ENCODE peak calls at places on chromosomes 5 and 9, in nine cellular contexts. K, R, S, O, G, T, E, F and L are unnamed samples.

GRCh38 chr5:110917161-110917875 is 154.2 kb upstream of the TSLP start:
- DNase-seq in K (no peak), R (no peak), S (peak), O (no peak), G (peak), T (no peak), E (no peak), F (no peak), L (peak)

GRCh38 chr5:150860422-150860821 is 14.1 kb downstream of the IRGM start:
- DNase-seq in K (no peak), R (no peak), S (no peak), O (no peak), G (no peak), T (no peak), E (no peak), F (no peak), L (no peak)

GRCh38 chr5:58450811-58451629 is 8.9 kb downstream of the PLK2 start:
- DNase-seq in K (no peak), R (no peak), S (no peak), O (no peak), G (peak), T (no peak), E (no peak), F (no peak), L (peak)

GRCh38 chr9:108703414-108703813 is 152.4 kb downstream of the ACTL7B start:
- DNase-seq in K (no peak), R (no peak), S (no peak), O (no peak), G (no peak), T (no peak), E (no peak), F (no peak), L (no peak)

GRCh38 chr5:136249678-136250266 is 56.8 kb upstream of the SMIM32 start:
- DNase-seq in K (peak), R (peak), S (peak), O (peak), G (peak), T (peak), E (peak), F (no peak), L (peak)

GRCh38 chr9:81868145-81868544 is 60.1 kb upstream of the SPATA31D4 start:
- DNase-seq in K (no peak), R (no peak), S (no peak), O (no peak), G (peak), T (no peak), E (no peak), F (no peak), L (no peak)

GRCh38 chr9:13386935-13387667 is 107.6 kb upstream of the MPDZ start:
- DNase-seq in K (no peak), R (no peak), S (peak), O (no peak), G (peak), T (no peak), E (no peak), F (no peak), L (no peak)

GRCh38 chr9:110745656-110746055 is 77.1 kb downstream of the MUSK start:
- DNase-seq in K (no peak), R (peak), S (peak), O (no peak), G (peak), T (no peak), E (no peak), F (no peak), L (no peak)

GRCh38 chr5:176660530-176660859 is 13.2 kb downstream of the TSPAN17 start:
- DNase-seq in K (no peak), R (no peak), S (no peak), O (no peak), G (no peak), T (no peak), E (no peak), F (no peak), L (no peak)

GRCh38 chr9:93139365-93140182 is 5.5 kb upstream of the NINJ1 start:
- DNase-seq in K (no peak), R (no peak), S (no peak), O (no peak), G (no peak), T (no peak), E (no peak), F (no peak), L (no peak)

GRCh38 chr5:138833726-138834480 is 41.2 kb downstream of the LRRTM2 start:
- DNase-seq in K (no peak), R (no peak), S (no peak), O (no peak), G (no peak), T (no peak), E (no peak), F (no peak), L (no peak)

GRCh38 chr5:147906326-147907095 is at the start of gene C5orf46:
- DNase-seq in K (no peak), R (no peak), S (peak), O (no peak), G (peak), T (no peak), E (no peak), F (no peak), L (no peak)

GRCh38 chr9:35682520-35682919 is 7.2 kb downstream of the TPM2 start:
- DNase-seq in K (no peak), R (no peak), S (no peak), O (no peak), G (no peak), T (no peak), E (no peak), F (no peak), L (no peak)

GRCh38 chr5:124524552-124525232 is 221.7 kb downstream of the ZNF608 start:
- DNase-seq in K (no peak), R (no peak), S (no peak), O (no peak), G (no peak), T (no peak), E (no peak), F (no peak), L (no peak)

GRCh38 chr9:93422987-93423386 is 28.5 kb upstream of the FAM120A start:
- DNase-seq in K (no peak), R (no peak), S (no peak), O (no peak), G (no peak), T (no peak), E (no peak), F (no peak), L (no peak)

GRCh38 chr9:125650271-125650737 is 56.7 kb downstream of the MAPKAP1 start:
- DNase-seq in K (no peak), R (no peak), S (peak), O (no peak), G (peak), T (no peak), E (no peak), F (no peak), L (no peak)

GRCh38 chr9:136867480-136867879 is 1.4 kb upstream of the EDF1 start:
- DNase-seq in K (no peak), R (no peak), S (no peak), O (no peak), G (no peak), T (no peak), E (no peak), F (no peak), L (no peak)

GRCh38 chr9:9820411-9820810 is 792.4 kb downstream of the PTPRD start:
- DNase-seq in K (no peak), R (no peak), S (no peak), O (no peak), G (peak), T (no peak), E (no peak), F (no peak), L (peak)

GRCh38 chr5:7274180-7274579 is 121.8 kb upstream of the ADCY2 start:
- DNase-seq in K (no peak), R (no peak), S (no peak), O (no peak), G (no peak), T (no peak), E (no peak), F (no peak), L (no peak)

GRCh38 chr5:138714694-138715093 is 38.5 kb upstream of the CTNNA1 start:
- DNase-seq in K (no peak), R (no peak), S (no peak), O (no peak), G (no peak), T (no peak), E (no peak), F (no peak), L (no peak)

GRCh38 chr9:7500521-7500920 is 299.1 kb downstream of the DMAC1 start:
- DNase-seq in K (no peak), R (no peak), S (peak), O (no peak), G (no peak), T (no peak), E (no peak), F (no peak), L (no peak)

GRCh38 chr5:142716963-142717362 is 31.1 kb upstream of the FGF1 start:
- DNase-seq in K (no peak), R (no peak), S (peak), O (peak), G (peak), T (no peak), E (peak), F (no peak), L (no peak)

GRCh38 chr9:93266521-93267001 is 82.6 kb downstream of the WNK2 start:
- DNase-seq in K (no peak), R (peak), S (no peak), O (no peak), G (no peak), T (no peak), E (peak), F (no peak), L (no peak)

GRCh38 chr5:151086905-151087360 is 6.1 kb upstream of the TNIP1 start:
- DNase-seq in K (no peak), R (no peak), S (no peak), O (no peak), G (no peak), T (no peak), E (no peak), F (no peak), L (no peak)

GRCh38 chr9:126853667-126854066 is 6.8 kb upstream of the ZBTB34 start:
- DNase-seq in K (no peak), R (no peak), S (peak), O (no peak), G (peak), T (no peak), E (no peak), F (no peak), L (peak)

GRCh38 chr5:155353231-155353630 is 339.7 kb downstream of the KIF4B start:
- DNase-seq in K (no peak), R (no peak), S (no peak), O (no peak), G (no peak), T (no peak), E (no peak), F (no peak), L (no peak)

GRCh38 chr9:137454145-137454505 is 5.0 kb downstream of the NSMF start:
- DNase-seq in K (peak), R (peak), S (peak), O (peak), G (no peak), T (no peak), E (peak), F (peak), L (no peak)

GRCh38 chr9:6667633-6668280 is 22.2 kb upstream of the GLDC start:
- DNase-seq in K (no peak), R (no peak), S (peak), O (no peak), G (peak), T (no peak), E (no peak), F (no peak), L (no peak)

GRCh38 chr5:157004893-157005551 is 42.0 kb upstream of the TIMD4 start:
- DNase-seq in K (no peak), R (no peak), S (peak), O (no peak), G (peak), T (no peak), E (no peak), F (no peak), L (no peak)

GRCh38 chr5:115979628-115980041 is 17.4 kb downstream of the LVRN start:
- DNase-seq in K (no peak), R (no peak), S (peak), O (no peak), G (peak), T (peak), E (no peak), F (no peak), L (no peak)

GRCh38 chr5:158832736-158833135 is 267.0 kb downstream of the EBF1 start:
- DNase-seq in K (no peak), R (no peak), S (peak), O (no peak), G (no peak), T (no peak), E (no peak), F (no peak), L (no peak)

GRCh38 chr5:174732040-174733020 is 7.9 kb downstream of the MSX2 start:
- DNase-seq in K (no peak), R (no peak), S (no peak), O (no peak), G (no peak), T (no peak), E (no peak), F (no peak), L (no peak)
- H3K4me3 ChIP-seq in K (no peak), R (no peak), S (peak), O (no peak), G (no peak), T (no peak), E (no peak), F (no peak), L (peak)

DNA sequence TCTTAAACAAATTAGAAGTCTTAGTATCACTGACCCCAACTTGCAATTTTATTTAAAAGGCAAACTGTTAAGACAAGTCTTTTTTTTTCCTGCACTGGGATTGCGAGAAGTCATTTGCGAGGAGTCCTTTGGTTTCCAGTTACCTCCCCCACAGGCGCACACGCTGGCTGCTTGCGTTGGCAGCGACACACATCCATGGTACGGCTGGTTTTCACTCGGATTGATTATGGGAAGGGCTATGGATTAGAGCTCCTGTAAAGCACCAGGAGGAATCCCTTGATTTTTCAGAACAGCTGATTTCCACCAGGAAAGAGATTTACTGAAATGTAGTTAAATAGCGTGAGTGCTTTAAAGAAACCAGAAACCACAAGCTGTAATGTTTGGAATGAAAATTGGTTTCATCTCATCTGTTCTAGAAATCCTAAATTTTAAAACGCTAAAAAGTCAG is 732 bp downstream of the SLC1A3 start:
- DNase-seq in K (peak), R (peak), S (peak), O (peak), G (peak), T (peak), E (no peak), F (peak), L (peak)
- H3K4me3 ChIP-seq in K (peak), R (peak), S (peak), O (no peak), G (peak), T (peak), E (peak), F (peak), L (peak)

DNA sequence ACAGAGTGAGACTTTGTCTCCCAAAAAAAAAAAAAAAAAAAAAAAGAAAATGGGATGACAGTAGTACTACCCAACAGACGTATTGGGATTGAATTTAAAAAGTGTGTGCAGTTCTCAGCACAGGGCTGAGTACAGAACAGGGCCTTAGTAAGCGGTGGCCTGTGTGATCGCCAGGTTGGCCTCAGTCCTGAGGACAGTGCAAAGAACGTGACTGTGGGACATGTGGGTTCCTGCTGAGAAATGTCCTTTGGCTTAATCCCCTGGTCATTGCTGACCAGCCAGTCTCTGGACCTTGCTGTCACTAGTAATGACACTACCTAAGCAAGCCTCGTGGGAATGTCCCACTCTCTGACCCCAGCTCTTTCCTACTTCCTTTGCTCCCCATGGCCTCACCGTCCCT is 13.3 kb downstream of the GTF3C5 start:
- DNase-seq in K (no peak), R (no peak), S (no peak), O (no peak), G (no peak), T (no peak), E (no peak), F (no peak), L (no peak)
- H3K4me3 ChIP-seq in K (no peak), R (no peak), S (no peak), O (no peak), G (no peak), T (no peak), E (no peak), F (no peak), L (no peak)

GRCh38 chr9:129384138-129384886 is 206.3 kb upstream of the IER5L start:
- DNase-seq in K (no peak), R (no peak), S (no peak), O (peak), G (no peak), T (no peak), E (no peak), F (no peak), L (no peak)
- H3K4me3 ChIP-seq in K (no peak), R (peak), S (peak), O (no peak), G (no peak), T (peak), E (no peak), F (peak), L (no peak)

GRCh38 chr5:40150896-40151295 is 528.8 kb upstream of the PTGER4 start:
- DNase-seq in K (no peak), R (no peak), S (no peak), O (no peak), G (no peak), T (no peak), E (no peak), F (no peak), L (no peak)

GRCh38 chr5:40154194-40154593 is 525.5 kb upstream of the PTGER4 start:
- DNase-seq in K (no peak), R (no peak), S (no peak), O (no peak), G (no peak), T (no peak), E (no peak), F (no peak), L (no peak)
- H3K4me3 ChIP-seq in K (no peak), R (no peak), S (no peak), O (no peak), G (no peak), T (no peak), E (no peak), F (no peak), L (no peak)